ENCODE peak calls at places on chromosomes 2 and 18, in four cellular contexts. C is NCI-H2081; X is kidney glomerular epithelial cell; L is activated CD4-positive, alpha-beta T cell treated with anti-CD3 and anti-CD28 coated beads, Interleukin-2, amount 50 U/mL, for 1 hour. G is an unnamed sample.

GRCh38 chr2:11330457-11331142 is 13.8 kb downstream of the ROCK2 start:
- DNase-seq in C (no peak), X (no peak), L (no peak), G (no peak)

GRCh38 chr18:11883153-11883552 is 25.0 kb downstream of the MPPE1 start:
- DNase-seq in C (no peak), X (no peak), L (no peak), G (no peak)

GRCh38 chr2:185338104-185338503 is 400.5 kb upstream of the FSIP2 start:
- DNase-seq in C (no peak), X (no peak), L (no peak), G (no peak)

GRCh38 chr2:210461401-210461800 is 15.2 kb downstream of the LANCL1 start:
- DNase-seq in C (no peak), X (no peak), L (no peak), G (no peak)

GRCh38 chr2:214550774-214551173 is 139.9 kb downstream of the VWC2L start:
- DNase-seq in C (no peak), X (no peak), L (no peak), G (no peak)

GRCh38 chr2:60406192-60406591 is 147.3 kb downstream of the BCL11A start:
- DNase-seq in C (no peak), X (no peak), L (no peak), G (no peak)

GRCh38 chr2:2830576-2830975 is 499.5 kb upstream of the MYT1L start:
- DNase-seq in C (no peak), X (no peak), L (no peak), G (no peak)

GRCh38 chr2:217064234-217065103 is 204.6 kb upstream of the TNP1 start:
- DNase-seq in C (no peak), X (peak; percentile 79), L (no peak), G (no peak)

GRCh38 chr2:8692783-8693768 is 11.2 kb downstream of the ID2 start:
- DNase-seq in C (no peak), X (peak; percentile 18), L (no peak), G (no peak)

GRCh38 chr2:110101280-110101844 is 14.3 kb downstream of the MALL start:
- DNase-seq in C (peak; percentile 98), X (peak; percentile 99), L (no peak), G (no peak)

GRCh38 chr2:24058887-24059286 is 9.3 kb downstream of the FKBP1B start:
- DNase-seq in C (no peak), X (no peak), L (no peak), G (no peak)

GRCh38 chr2:128026422-128027277 is 1.2 kb downstream of the SAP130 start:
- DNase-seq in C (peak; percentile 2), X (peak; percentile 5), L (no peak), G (no peak)

G was measured in activated T-helper 9 cell treated with anti-CD3 and anti-CD28 coated beads, Interleukin-2, amount 50 U/mL, for 16 hours.